ENCODE peak calls at places on chromosomes 13 and 19, in seven cellular contexts. Y, N, V, E, D, Z and M are unnamed samples.

GRCh38 chr13:107883561-107884175 is 331.7 kb downstream of the LIG4 start:
- DNase-seq in Y (no peak), N (peak), V (no peak), E (no peak), D (peak), Z (peak), M (no peak)

GRCh38 chr19:1513492-1514294 is 874 bp upstream of the ADAMTSL5 start:
- DNase-seq in Y (peak), N (peak), V (peak), E (peak), D (peak), Z (peak), M (peak)

GRCh38 chr19:1354496-1355257 is 29.0 kb upstream of the NDUFS7 start:
- DNase-seq in Y (peak), N (peak), V (peak), E (peak), D (peak), Z (peak), M (peak)

GRCh38 chr13:112255550-112256120 is 120.5 kb upstream of the SPACA7 start:
- DNase-seq in Y (no peak), N (no peak), V (no peak), E (no peak), D (no peak), Z (no peak), M (no peak)

GRCh38 chr13:23898101-23898500 is 799 bp upstream of the C1QTNF9B start:
- DNase-seq in Y (no peak), N (no peak), V (no peak), E (peak), D (peak), Z (peak), M (no peak)

GRCh38 chr13:88107486-88108044 is 436.4 kb downstream of the SLITRK5 start:
- DNase-seq in Y (no peak), N (no peak), V (no peak), E (no peak), D (no peak), Z (no peak), M (no peak)

GRCh38 chr13:110907951-110908898 is 6.6 kb downstream of the ANKRD10 start:
- DNase-seq in Y (peak), N (peak), V (peak), E (peak), D (peak), Z (peak), M (no peak)

GRCh38 chr19:38478273-38478971 is 44.9 kb downstream of the RYR1 start:
- DNase-seq in Y (no peak), N (peak), V (peak), E (no peak), D (peak), Z (no peak), M (no peak)

GRCh38 chr13:76326343-76326742 is 559.9 kb downstream of the KCTD12 start:
- DNase-seq in Y (no peak), N (no peak), V (no peak), E (no peak), D (no peak), Z (no peak), M (no peak)

GRCh38 chr19:15028490-15028889 is 20.8 kb upstream of the CASP14 start:
- DNase-seq in Y (no peak), N (no peak), V (no peak), E (no peak), D (no peak), Z (no peak), M (no peak)

GRCh38 chr19:33796164-33797100 is at the start of gene KCTD15:
- DNase-seq in Y (peak), N (peak), V (no peak), E (peak), D (peak), Z (peak), M (no peak)

GRCh38 chr13:71249031-71249430 is 618.0 kb downstream of the DACH1 start:
- DNase-seq in Y (no peak), N (peak), V (no peak), E (no peak), D (no peak), Z (no peak), M (no peak)

GRCh38 chr13:112042496-112042895 is 24.5 kb upstream of the SOX1 start:
- DNase-seq in Y (no peak), N (peak), V (no peak), E (no peak), D (no peak), Z (no peak), M (no peak)

GRCh38 chr19:17255150-17255621 is 9.4 kb downstream of the USHBP1 start:
- DNase-seq in Y (peak), N (peak), V (no peak), E (no peak), D (peak), Z (no peak), M (no peak)

GRCh38 chr19:33691736-33692135 is 70.0 kb downstream of the CHST8 start:
- DNase-seq in Y (peak), N (no peak), V (no peak), E (no peak), D (no peak), Z (no peak), M (no peak)

GRCh38 chr19:29851769-29852521 is 40.2 kb downstream of the CCNE1 start:
- DNase-seq in Y (no peak), N (no peak), V (no peak), E (no peak), D (no peak), Z (no peak), M (peak)

GRCh38 chr19:33613601-33614000 is 8.2 kb upstream of the CHST8 start:
- DNase-seq in Y (no peak), N (no peak), V (no peak), E (no peak), D (no peak), Z (no peak), M (no peak)

DNA sequence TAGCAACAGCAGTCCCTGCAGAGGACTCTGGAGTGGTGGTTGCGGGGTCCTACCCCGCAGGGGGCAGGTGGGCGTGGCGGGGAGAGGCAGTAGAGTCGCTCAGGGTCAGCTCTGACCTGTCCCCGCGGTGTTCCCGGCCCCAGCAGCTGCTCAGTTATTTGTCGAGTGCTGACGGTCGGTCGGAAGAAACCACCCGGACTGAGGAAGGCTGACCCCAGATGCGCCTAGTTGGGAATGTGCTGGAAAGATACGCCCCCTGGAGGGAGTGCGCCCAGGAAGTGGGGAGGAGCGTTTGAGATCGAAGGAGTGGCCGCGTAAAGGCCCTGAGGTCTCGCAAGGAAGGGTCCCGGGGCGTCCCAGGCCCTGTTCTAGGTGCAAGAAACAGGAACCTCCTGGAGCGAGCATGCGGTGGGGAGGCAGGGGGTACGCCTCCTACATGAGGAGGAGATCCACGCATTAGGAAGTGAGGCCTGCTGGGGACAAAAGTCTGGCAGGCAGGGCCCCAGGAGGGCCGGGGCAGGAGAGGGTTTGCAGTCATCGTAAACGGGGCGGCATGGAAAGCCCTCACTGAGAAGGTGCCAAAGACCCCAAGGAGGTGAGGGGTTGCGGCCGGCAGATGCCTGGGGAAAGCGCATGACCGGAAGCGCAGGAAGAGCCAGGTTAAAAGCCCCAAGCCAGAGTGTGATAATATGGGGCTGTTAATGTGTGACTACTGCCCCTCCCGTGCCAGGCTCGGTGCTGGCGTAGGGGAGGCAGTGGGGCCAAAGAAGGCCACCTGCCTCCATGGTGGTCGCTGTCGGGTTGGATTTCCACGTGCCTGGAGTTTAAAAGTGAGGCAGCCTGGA is 9.1 kb downstream of the CCDC8 start:
- DNase-seq in Y (peak), N (peak), V (peak), E (peak), D (peak), Z (peak), M (no peak)
- H3K4me3 ChIP-seq in Y (peak), N (peak), V (peak), E (peak), D (peak), Z (peak), M (no peak)

GRCh38 chr19:35556846-35557538 is 6.5 kb downstream of the ATP4A start:
- DNase-seq in Y (no peak), N (no peak), V (no peak), E (no peak), D (no peak), Z (no peak), M (no peak)
- H3K4me3 ChIP-seq in Y (peak), N (no peak), V (no peak), E (no peak), D (peak), Z (no peak), M (no peak)

DNA sequence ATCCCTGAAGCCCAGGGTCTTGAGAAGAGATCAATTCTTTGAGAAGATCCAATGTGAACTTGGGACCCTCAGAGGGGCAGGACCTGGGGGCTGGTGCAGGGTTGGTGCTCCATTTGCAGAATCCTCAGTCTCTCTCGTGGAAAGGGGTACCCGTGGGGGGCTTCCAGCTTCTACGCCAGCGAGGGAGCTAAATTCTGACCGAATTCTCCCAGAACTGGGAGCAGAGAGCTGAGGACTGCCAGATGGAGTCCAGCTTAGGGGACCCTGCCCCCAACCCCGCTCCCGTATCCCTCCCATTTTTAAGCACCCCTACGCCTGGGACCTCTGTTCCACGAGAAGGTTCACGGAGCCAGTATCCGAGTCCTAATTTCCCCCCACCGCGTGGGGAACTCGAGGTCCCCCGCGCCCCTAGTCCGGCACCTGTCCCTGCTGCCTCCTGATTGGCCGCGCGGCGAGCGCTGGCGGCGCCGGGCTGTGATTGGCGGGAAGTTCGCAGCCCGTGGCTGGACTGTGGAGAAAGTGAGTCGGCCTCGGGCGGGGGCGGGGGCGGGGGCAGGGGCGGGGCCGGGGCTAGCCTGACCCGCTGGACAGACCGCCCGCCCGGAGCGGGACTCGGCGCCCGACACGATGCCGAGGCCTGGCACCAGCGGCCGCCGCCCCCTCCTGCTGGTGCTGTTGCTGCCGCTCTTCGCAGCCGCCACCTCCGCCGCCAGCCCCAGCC is 4.4 kb upstream of the LTBP4 start:
- DNase-seq in Y (peak), N (peak), V (peak), E (peak), D (peak), Z (peak), M (no peak)
- H3K4me3 ChIP-seq in Y (peak), N (peak), V (peak), E (no peak), D (peak), Z (peak), M (peak)

GRCh38 chr19:19444694-19445155 is 39.2 kb downstream of the GATAD2A start:
- DNase-seq in Y (no peak), N (peak), V (no peak), E (no peak), D (peak), Z (peak), M (peak)
- H3K4me3 ChIP-seq in Y (no peak), N (no peak), V (no peak), E (no peak), D (no peak), Z (no peak), M (no peak)